ENCODE peak calls at places on chromosome 9, in seven cellular contexts. W is IMR-90, T is Peyer's patch, H is Calu3, B is astrocyte of the cerebellum, G is cardiac muscle cell, S is pancreas. O is an unnamed sample.
A peak's percentile ranks its signal among the peaks of the same experiment; 100 is the strongest.

GRCh38 chr9:99046542-99047071 is 58.3 kb upstream of the TGFBR1 start:
- DNase-seq in G (no peak), S (no peak), B (no peak), H (no peak), W (no peak), T (no peak), O (no peak)

GRCh38 chr9:121107881-121108280 is 33.1 kb downstream of the CNTRL start:
- DNase-seq in S (no peak), B (no peak), T (no peak), G (no peak), W (no peak), H (no peak), O (no peak)

GRCh38 chr9:99820330-99821186 is 1.1 kb upstream of the NR4A3 start:
- DNase-seq in G (peak; percentile 66), S (peak; percentile 63), T (peak; percentile 84), W (peak; percentile 89), B (peak; percentile 43), H (no peak), O (peak; percentile 76)

GRCh38 chr9:125966456-125966855 is 219.3 kb downstream of the PBX3 start:
- DNase-seq in B (no peak), H (no peak), G (no peak), W (peak; percentile 8), T (no peak), S (no peak), O (no peak)

GRCh38 chr9:69750085-69750484 is 9.7 kb downstream of the PTAR1 start:
- DNase-seq in G (no peak), H (no peak), T (no peak), B (no peak), S (no peak), W (no peak), O (no peak)

GRCh38 chr9:18051638-18052037 is 422.3 kb upstream of the ADAMTSL1 start:
- DNase-seq in W (no peak), B (no peak), G (no peak), H (no peak), S (no peak), T (no peak), O (no peak)

GRCh38 chr9:124718928-124719327 is 52.2 kb downstream of the NR6A1 start:
- DNase-seq in H (no peak), S (no peak), T (no peak), B (no peak), G (no peak), W (no peak), O (no peak)

GRCh38 chr9:115393976-115394775 is 276.2 kb upstream of the TNC start:
- DNase-seq in B (no peak), S (no peak), H (no peak), T (no peak), G (no peak), W (no peak), O (no peak)

GRCh38 chr9:38263534-38263933 is 129.0 kb upstream of the ALDH1B1 start:
- DNase-seq in G (no peak), H (peak; percentile 1), B (peak; percentile 16), W (peak; percentile 48), T (no peak), S (no peak), O (no peak)

GRCh38 chr9:113456235-113456634 is 7.3 kb upstream of the RGS3 start:
- DNase-seq in H (no peak), T (no peak), W (peak; percentile 25), S (no peak), G (no peak), B (no peak), O (no peak)

GRCh38 chr9:105244996-105245719 is 707 bp downstream of the SLC44A1 start:
- DNase-seq in S (peak; percentile 86), B (no peak), W (no peak), H (peak; percentile 78), T (peak; percentile 85), G (peak; percentile 64), O (peak; percentile 53)
- TF ChIP-seq CTCF in S (no peak), B (no peak), W (no peak), H (no peak), T (peak; percentile 69), G (peak; percentile 15), O (peak; percentile 32)

DNA sequence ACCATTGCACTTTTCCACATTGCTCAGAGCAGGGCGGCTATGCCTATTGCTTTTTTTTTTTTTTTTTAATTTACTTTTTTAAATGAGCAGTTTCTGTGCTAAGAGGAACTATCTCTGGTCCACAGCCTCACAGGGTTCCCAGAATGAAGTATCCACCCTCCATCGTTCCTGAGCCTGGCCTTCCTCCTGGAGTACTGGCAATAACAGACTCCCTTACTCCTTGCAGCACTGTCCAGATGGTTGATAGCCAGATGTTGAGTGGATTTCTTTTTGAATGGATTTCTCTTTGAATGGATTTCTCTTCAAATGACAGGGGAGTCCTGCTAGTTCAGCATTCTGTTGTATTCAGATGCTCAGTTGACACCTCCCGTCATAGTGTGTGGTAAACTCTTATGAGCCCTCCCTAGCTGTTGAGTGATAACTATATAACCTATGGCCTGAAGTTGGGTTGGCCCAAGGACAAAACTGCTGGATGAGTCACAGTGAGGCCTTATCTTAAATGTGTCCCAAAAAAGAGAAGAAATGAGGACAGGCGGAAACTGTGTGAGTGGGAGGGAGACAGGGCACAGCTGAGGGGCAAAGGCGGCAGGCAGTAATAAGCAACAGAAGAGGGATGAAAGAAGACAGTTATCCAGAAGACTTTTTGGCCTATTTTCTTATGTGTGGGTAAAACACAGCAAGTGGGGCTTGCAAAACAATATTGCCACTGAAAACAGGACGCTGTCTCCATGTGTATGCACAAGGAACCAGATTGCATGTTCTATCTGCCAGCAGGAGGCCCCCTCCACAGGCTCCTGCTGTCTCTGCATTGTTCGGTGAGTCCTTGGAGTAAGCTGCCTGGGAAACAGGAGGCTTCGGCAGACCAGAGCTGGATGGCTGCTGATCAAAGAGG is 209.5 kb upstream of the S1PR3 start:
- DNase-seq in B (peak; percentile 64), S (no peak), T (no peak), G (peak; percentile 61), H (no peak), W (peak; percentile 74), O (no peak)
- TF ChIP-seq CTCF in B (peak; percentile 63), S (no peak), T (no peak), G (peak; percentile 81), H (no peak), W (peak; percentile 53), O (no peak)

GRCh38 chr9:107049825-107050184 is 186.8 kb downstream of the ZNF462 start:
- DNase-seq in W (no peak), H (no peak), T (no peak), B (no peak), S (no peak), G (no peak), O (no peak)

GRCh38 chr9:107049046-107049824 is 186.3 kb downstream of the ZNF462 start:
- DNase-seq in H (no peak), T (no peak), G (no peak), B (no peak), S (no peak), W (no peak), O (no peak)

GRCh38 chr9:107046692-107047091 is 183.7 kb downstream of the ZNF462 start:
- DNase-seq in B (no peak), G (no peak), H (no peak), T (no peak), S (no peak), W (no peak), O (peak; percentile 19)

GRCh38 chr9:107043886-107044285 is 180.9 kb downstream of the ZNF462 start:
- DNase-seq in G (peak; percentile 27), T (no peak), W (no peak), S (no peak), H (no peak), B (no peak), O (no peak)

GRCh38 chr9:107044872-107045271 is 181.9 kb downstream of the ZNF462 start:
- DNase-seq in G (no peak), S (no peak), B (no peak), H (peak; percentile 43), W (no peak), T (peak; percentile 46), O (no peak)
- TF ChIP-seq CTCF in G (no peak), S (no peak), B (no peak), H (no peak), W (no peak), T (peak; percentile 4), O (peak; percentile 23)

GRCh38 chr9:107932601-107933000 is 443.0 kb upstream of the KLF4 start:
- DNase-seq in B (no peak), W (peak; percentile 13), G (no peak), S (no peak), H (no peak), T (no peak), O (no peak)
- TF ChIP-seq CTCF in B (no peak), W (no peak), G (no peak), S (no peak), H (no peak), T (no peak), O (no peak)

DNA sequence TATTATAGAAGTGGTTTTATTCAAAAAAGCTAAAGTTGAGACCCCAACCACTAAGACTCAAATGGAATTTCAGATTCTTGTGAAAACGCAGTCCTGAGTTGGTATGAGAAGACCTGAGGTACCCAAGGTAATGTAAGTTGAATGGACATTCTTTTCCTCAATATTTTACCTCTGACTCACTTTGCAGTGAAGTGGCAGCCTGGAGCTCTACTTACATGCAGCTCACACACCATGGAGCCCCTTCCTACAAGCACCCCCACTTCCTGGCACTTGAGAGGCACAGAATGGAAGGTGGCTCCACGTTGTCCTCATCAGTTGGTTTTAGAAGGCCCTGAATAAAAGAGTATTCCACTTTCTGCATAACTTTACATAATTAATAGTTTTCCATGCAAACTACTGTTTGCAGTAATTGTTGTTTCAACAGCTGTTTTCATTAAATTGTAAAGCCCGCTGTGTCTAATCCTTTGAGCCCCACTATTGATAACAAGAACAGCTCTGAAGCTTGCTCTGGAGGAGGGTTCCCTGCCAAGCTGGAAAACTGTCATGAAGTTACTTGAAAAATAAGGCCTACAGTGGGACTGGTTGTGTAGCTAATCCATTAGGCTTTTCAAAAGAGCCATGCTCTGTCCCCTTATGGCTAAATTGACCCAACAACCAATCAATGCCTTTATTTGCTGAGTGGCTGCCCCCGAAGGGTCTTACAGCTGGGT is 102.2 kb upstream of the SPATA31D4 start:
- DNase-seq in G (no peak), W (peak; percentile 30), B (no peak), H (peak; percentile 10), T (peak; percentile 24), S (no peak), O (no peak)
- TF ChIP-seq CTCF in G (no peak), W (no peak), B (no peak), H (no peak), T (no peak), S (no peak), O (no peak)